ENCODE peak calls at places on chromosomes 12 and 14, in five cellular contexts. F, Q, U, A and D are unnamed samples.
A peak's percentile ranks its signal among the peaks of the same experiment; 100 is the strongest.

GRCh38 chr14:78509516-78509915 is 339.3 kb downstream of the NRXN3 start:
- DNase-seq in U (no peak), A (no peak), Q (no peak), F (no peak), D (no peak)

GRCh38 chr12:53160000-53160399 is 20.5 kb upstream of the ZNF740 start:
- DNase-seq in Q (no peak), A (no peak), F (no peak), U (no peak), D (no peak)

GRCh38 chr12:125065021-125065752 is at the start of gene AACS:
- DNase-seq in Q (no peak), A (peak; percentile 92), F (peak; percentile 79), U (no peak), D (peak; percentile 83)

GRCh38 chr12:105748806-105749600 is 389.8 kb downstream of the NUAK1 start:
- DNase-seq in F (peak; percentile 15), A (no peak), U (no peak), Q (no peak), D (peak; percentile 71)

GRCh38 chr14:99420711-99421110 is 59.9 kb downstream of the SETD3 start:
- DNase-seq in U (no peak), Q (no peak), F (no peak), A (no peak), D (no peak)

GRCh38 chr14:93984987-93985410 is 8.6 kb upstream of the ASB2 start:
- DNase-seq in A (no peak), F (peak; percentile 43), Q (no peak), U (no peak), D (peak; percentile 54)

GRCh38 chr12:2163172-2163927 is 110.6 kb downstream of the CACNA1C start:
- DNase-seq in Q (no peak), U (no peak), A (peak; percentile 87), F (peak; percentile 44), D (peak; percentile 85)

GRCh38 chr14:63853831-63854293 is 1.1 kb downstream of the SYNE2 start:
- DNase-seq in A (peak; percentile 54), Q (no peak), F (peak; percentile 48), U (no peak), D (peak; percentile 79)

GRCh38 chr12:13707829-13708228 is 273.6 kb downstream of the GRIN2B start:
- DNase-seq in A (no peak), F (no peak), Q (no peak), U (no peak), D (no peak)

GRCh38 chr12:111753144-111753881 is 13.4 kb upstream of the ALDH2 start:
- DNase-seq in F (peak; percentile 80), U (no peak), A (peak; percentile 78), Q (no peak), D (peak; percentile 74)

GRCh38 chr12:118359541-118359915 is 13.2 kb downstream of the TAOK3 start:
- DNase-seq in Q (no peak), F (no peak), U (no peak), A (no peak), D (no peak)

GRCh38 chr12:121930862-121931261 is 12.5 kb downstream of the CFAP251 start:
- DNase-seq in A (no peak), Q (no peak), U (no peak), F (no peak), D (no peak)

GRCh38 chr12:29054790-29055663 is 94.1 kb upstream of the FAR2 start:
- DNase-seq in Q (no peak), U (no peak), A (no peak), F (no peak), D (no peak)

GRCh38 chr12:57543666-57544065 is 3.3 kb downstream of the DCTN2 start:
- DNase-seq in F (no peak), Q (no peak), U (no peak), A (no peak), D (no peak)

GRCh38 chr12:109092484-109093021 is 719 bp downstream of the ALKBH2 start:
- DNase-seq in U (no peak), Q (no peak), A (no peak), F (no peak), D (no peak)

GRCh38 chr14:23447634-23448353 is 12.3 kb upstream of the MYH7 start:
- DNase-seq in F (peak; percentile 45), A (peak; percentile 72), Q (no peak), U (no peak), D (no peak)

GRCh38 chr14:101495827-101496778 is 65.2 kb upstream of the DIO3 start:
- DNase-seq in A (peak; percentile 45), U (no peak), Q (peak; percentile 19), F (peak; percentile 38), D (peak; percentile 58)

GRCh38 chr14:77143071-77143470 is 1.5 kb upstream of the ZDHHC22 start:
- DNase-seq in Q (no peak), U (no peak), F (no peak), A (no peak), D (no peak)

GRCh38 chr12:2582631-2583616 is 211.8 kb upstream of the FKBP4 start:
- DNase-seq in F (peak; percentile 57), Q (peak; percentile 23), A (peak; percentile 84), U (no peak), D (peak; percentile 79)

GRCh38 chr14:88234442-88234841 is 88.6 kb downstream of the KCNK10 start:
- DNase-seq in F (no peak), U (no peak), Q (no peak), A (no peak), D (no peak)

GRCh38 chr14:54577977-54578376 is 11.0 kb downstream of the SAMD4A start:
- DNase-seq in A (no peak), Q (no peak), U (no peak), F (no peak), D (no peak)

GRCh38 chr14:36663404-36664321 is 2.0 kb downstream of the PAX9 start:
- DNase-seq in U (no peak), F (no peak), Q (no peak), A (no peak), D (no peak)

GRCh38 chr12:90576707-90577106 is 378.3 kb downstream of the CCER1 start:
- DNase-seq in A (no peak), F (no peak), Q (no peak), U (no peak), D (no peak)

GRCh38 chr12:113818833-113819232 is 147.3 kb downstream of the RBM19 start:
- DNase-seq in A (no peak), U (no peak), Q (peak; percentile 23), F (no peak), D (peak; percentile 18)

GRCh38 chr14:23366163-23366921 is 1.4 kb upstream of the EFS start:
- DNase-seq in F (no peak), U (no peak), Q (no peak), A (no peak), D (peak; percentile 72)

GRCh38 chr12:130872179-130873096 is 572 bp downstream of the RAN start:
- DNase-seq in Q (no peak), F (peak; percentile 34), A (peak; percentile 73), U (no peak), D (peak; percentile 60)

GRCh38 chr14:68295316-68295816 is 475.8 kb downstream of the RAD51B start:
- DNase-seq in Q (no peak), A (peak; percentile 57), U (no peak), F (peak; percentile 68), D (peak; percentile 83)
- H3K27ac ChIP-seq in Q (no peak overlapping the region), A (no peak overlapping the region), U (no peak overlapping the region), F (peak overlapping the region; percentile 72), D (peak overlapping the region; percentile 37)

GRCh38 chr12:48813464-48814312 is 4.6 kb upstream of the CACNB3 start:
- DNase-seq in F (no peak), A (no peak), U (no peak), Q (no peak), D (peak; percentile 43)

GRCh38 chr12:48815281-48816110 is 2.8 kb upstream of the CACNB3 start:
- DNase-seq in F (peak; percentile 76), A (peak; percentile 88), Q (no peak), U (no peak), D (peak; percentile 86)

GRCh38 chr12:48816148-48816854 is 2.0 kb upstream of the CACNB3 start:
- DNase-seq in A (no peak), U (no peak), Q (no peak), F (no peak), D (no peak)

GRCh38 chr12:48812389-48812788 is 5.9 kb upstream of the CACNB3 start:
- DNase-seq in F (no peak), U (no peak), Q (no peak), A (no peak), D (no peak)

DNA sequence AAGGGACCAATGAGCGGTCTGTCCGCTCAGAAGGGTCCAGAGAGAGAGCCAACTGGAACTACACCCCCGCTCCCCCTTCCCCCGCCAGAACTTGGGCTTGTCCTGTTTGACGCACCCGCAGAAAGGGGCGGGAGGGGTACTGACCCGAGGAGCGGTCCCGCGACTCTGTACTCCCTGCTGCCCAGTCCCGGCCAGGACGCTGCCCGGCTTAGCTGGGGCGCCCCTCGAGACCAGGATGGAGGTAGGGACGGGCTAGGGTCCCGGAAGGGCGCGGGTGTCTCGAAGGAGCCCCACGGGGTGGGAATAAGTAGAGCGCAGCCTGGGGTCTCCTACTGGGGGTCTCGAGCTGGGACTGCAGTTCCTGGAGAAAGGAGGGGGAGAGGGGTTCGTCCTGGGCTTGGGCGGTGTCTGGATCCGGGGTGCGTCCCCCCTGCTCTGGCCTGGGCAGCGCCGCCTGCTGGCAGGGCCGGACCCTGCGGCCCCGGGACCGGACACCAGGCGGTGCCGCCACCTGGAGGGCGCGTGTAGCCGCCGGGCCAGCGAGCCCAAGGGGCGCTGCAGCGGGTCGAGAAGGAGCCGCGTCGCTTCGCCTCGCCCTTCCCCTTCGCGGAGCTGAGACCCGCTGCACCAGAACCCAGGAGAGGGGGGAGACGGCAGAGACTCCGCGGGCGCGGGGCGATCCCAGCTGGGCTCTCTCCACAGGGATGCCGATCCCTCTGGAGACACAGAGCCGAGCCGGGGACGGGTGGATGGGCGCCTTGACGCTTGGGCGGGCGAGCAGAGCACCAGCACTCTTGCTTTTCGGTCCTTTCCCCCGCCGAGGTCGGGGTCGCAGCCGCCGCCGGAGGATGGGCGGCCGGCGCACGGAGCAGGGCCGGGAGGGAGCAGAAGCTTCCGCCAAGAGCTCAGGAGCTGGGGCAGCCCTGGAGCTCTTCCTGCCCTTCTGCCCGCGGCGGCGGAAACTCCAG is 3.7 kb upstream of the CACNB3 start:
- DNase-seq in Q (no peak), A (peak; percentile 95), U (peak; percentile 31), F (peak; percentile 86), D (peak; percentile 90)
- TF ChIP-seq POLR2A in Q (no peak), A (peak; percentile 57), U (peak; percentile 75), F (no peak), D (no peak)

GRCh38 chr12:20458011-20458410 is 89.7 kb downstream of the PDE3A start:
- DNase-seq in Q (no peak), F (no peak), U (no peak), A (no peak), D (no peak)
- H3K4me1 ChIP-seq in Q (no peaks in the 10 kb centered on the region), F (peaks cover 9% of the 10 kb centered on the region), U (no peaks in the 10 kb centered on the region), A (peaks cover 5% of the 10 kb centered on the region), D (no peaks in the 10 kb centered on the region)

GRCh38 chr12:95118138-95118787 is 44.8 kb upstream of the NR2C1 start:
- DNase-seq in Q (no peak), U (no peak), A (no peak), F (no peak), D (no peak)
- H3K27ac ChIP-seq in Q (no peak overlapping the region), U (no peak overlapping the region), A (no peak overlapping the region), F (peak overlapping the region; percentile 64), D (no peak overlapping the region)

GRCh38 chr14:105468621-105469241 is 5.9 kb upstream of the CRIP2 start:
- DNase-seq in Q (no peak), U (no peak), F (no peak), A (no peak), D (no peak)
- TF ChIP-seq POLR2A in Q (no peak), U (no peak), F (no peak), A (no peak), D (no peak)